ENCODE peak calls at places on chromosomes 3 and 15, in six cellular contexts. C, P, E, J, R and G are unnamed samples.

GRCh38 chr15:48330045-48330840 is 986 bp upstream of the DUT start:
- DNase-seq in C (peak), P (no peak), E (peak), J (no peak), R (peak), G (no peak)

GRCh38 chr3:18127864-18128185 is 297.3 kb downstream of the SATB1 start:
- DNase-seq in C (no peak), P (no peak), E (no peak), J (no peak), R (no peak), G (no peak)

GRCh38 chr15:73897441-73898261 is 24.3 kb downstream of the TBC1D21 start:
- DNase-seq in C (peak), P (peak), E (peak), J (no peak), R (peak), G (peak)

GRCh38 chr3:115248274-115248673 is 101.2 kb upstream of the ZBTB20 start:
- DNase-seq in C (peak), P (no peak), E (peak), J (no peak), R (no peak), G (no peak)

GRCh38 chr3:46297658-46298423 is 55.6 kb downstream of the CCR3 start:
- DNase-seq in C (no peak), P (no peak), E (peak), J (no peak), R (no peak), G (no peak)

GRCh38 chr3:119652306-119653033 is 7.9 kb downstream of the POPDC2 start:
- DNase-seq in C (no peak), P (no peak), E (no peak), J (no peak), R (no peak), G (no peak)

GRCh38 chr3:58639001-58639400 is 27.6 kb downstream of the FAM3D start:
- DNase-seq in C (peak), P (no peak), E (no peak), J (no peak), R (no peak), G (no peak)

GRCh38 chr15:68315035-68315434 is 37.5 kb downstream of the FEM1B start:
- DNase-seq in C (no peak), P (no peak), E (no peak), J (no peak), R (no peak), G (no peak)

GRCh38 chr3:187150186-187150585 is 10.9 kb upstream of the RPL39L start:
- DNase-seq in C (no peak), P (no peak), E (no peak), J (no peak), R (no peak), G (no peak)

GRCh38 chr3:156448300-156448699 is 106.6 kb downstream of the SSR3 start:
- DNase-seq in C (peak), P (peak), E (peak), J (no peak), R (peak), G (no peak)

GRCh38 chr3:72171946-72172345 is 387.0 kb upstream of the PROK2 start:
- DNase-seq in C (peak), P (no peak), E (no peak), J (no peak), R (no peak), G (no peak)

GRCh38 chr3:4943553-4943952 is 35.7 kb upstream of the BHLHE40 start:
- DNase-seq in C (no peak), P (peak), E (no peak), J (no peak), R (no peak), G (no peak)

GRCh38 chr15:87792250-87793030 is 464.1 kb downstream of the NTRK3 start:
- DNase-seq in C (no peak), P (no peak), E (no peak), J (no peak), R (no peak), G (no peak)

GRCh38 chr3:105385179-105385578 is 18.5 kb downstream of the ALCAM start:
- DNase-seq in C (no peak), P (no peak), E (no peak), J (no peak), R (no peak), G (no peak)

GRCh38 chr3:4985330-4986174 is 6.3 kb downstream of the BHLHE40 start:
- DNase-seq in C (peak), P (peak), E (peak), J (no peak), R (no peak), G (no peak)

GRCh38 chr15:98887976-98888375 is 119.6 kb downstream of the PGPEP1L start:
- DNase-seq in C (no peak), P (no peak), E (no peak), J (no peak), R (no peak), G (no peak)

GRCh38 chr3:49609314-49609713 is 55.0 kb downstream of the BSN start:
- DNase-seq in C (no peak), P (no peak), E (no peak), J (no peak), R (no peak), G (no peak)

GRCh38 chr3:46672349-46672695 is 21.2 kb downstream of the ALS2CL start:
- DNase-seq in C (no peak), P (no peak), E (no peak), J (peak), R (no peak), G (no peak)

GRCh38 chr15:72222433-72222832 is 8.6 kb downstream of the PKM start:
- DNase-seq in C (peak), P (no peak), E (peak), J (no peak), R (no peak), G (peak)

GRCh38 chr15:22980189-22981136 is at the start of gene CYFIP1:
- DNase-seq in C (peak), P (peak), E (peak), J (peak), R (peak), G (peak)

GRCh38 chr15:99015677-99016568 is 8.3 kb upstream of the PGPEP1L start:
- DNase-seq in C (no peak), P (no peak), E (no peak), J (peak), R (peak), G (no peak)

GRCh38 chr15:36951747-36952247 is 148.6 kb downstream of the MEIS2 start:
- DNase-seq in C (peak), P (no peak), E (peak), J (no peak), R (peak), G (no peak)

GRCh38 chr3:81602781-81603180 is 158.7 kb downstream of the GBE1 start:
- DNase-seq in C (peak), P (no peak), E (no peak), J (no peak), R (no peak), G (no peak)

GRCh38 chr3:179599531-179599930 is 4.9 kb downstream of the MRPL47 start:
- DNase-seq in C (no peak), P (no peak), E (no peak), J (no peak), R (no peak), G (no peak)

GRCh38 chr3:63967675-63968611 is 55.4 kb downstream of the PSMD6 start:
- DNase-seq in C (peak), P (no peak), E (peak), J (no peak), R (peak), G (no peak)

GRCh38 chr15:101482526-101483371 is 6.8 kb downstream of the PCSK6 start:
- DNase-seq in C (no peak), P (no peak), E (peak), J (no peak), R (no peak), G (no peak)

GRCh38 chr3:130480736-130481135 is 36.2 kb upstream of the COL6A6 start:
- DNase-seq in C (peak), P (peak), E (peak), J (no peak), R (peak), G (peak)

GRCh38 chr15:67892559-67893377 is 52.9 kb upstream of the RNU6-1 start:
- DNase-seq in C (peak), P (no peak), E (no peak), J (no peak), R (no peak), G (no peak)

GRCh38 chr3:118909751-118910150 is 124.9 kb downstream of the IGSF11 start:
- DNase-seq in C (no peak), P (no peak), E (peak), J (no peak), R (no peak), G (no peak)

GRCh38 chr3:85360742-85361387 is 402.1 kb downstream of the CADM2 start:
- DNase-seq in C (peak), P (no peak), E (peak), J (no peak), R (peak), G (peak)

GRCh38 chr15:74384566-74385441 is 17.4 kb upstream of the CYP11A1 start:
- DNase-seq in C (no peak), P (no peak), E (peak), J (no peak), R (no peak), G (no peak)

GRCh38 chr15:48557335-48557734 is 88.2 kb downstream of the FBN1 start:
- DNase-seq in C (peak), P (no peak), E (peak), J (no peak), R (no peak), G (no peak)

GRCh38 chr3:129282727-129283327 is 4.2 kb downstream of the HMCES start:
- DNase-seq in C (peak), P (no peak), E (peak), J (no peak), R (no peak), G (no peak)

GRCh38 chr15:35195649-35196048 is 110.6 kb upstream of the NANOGP8 start:
- DNase-seq in C (no peak), P (no peak), E (no peak), J (no peak), R (no peak), G (no peak)

GRCh38 chr3:171270541-171270940 is 189.7 kb downstream of the TNIK start:
- DNase-seq in C (no peak), P (no peak), E (no peak), J (no peak), R (no peak), G (no peak)

GRCh38 chr3:171266034-171266805 is 194.0 kb downstream of the TNIK start:
- DNase-seq in C (peak), P (no peak), E (no peak), J (no peak), R (no peak), G (no peak)

GRCh38 chr3:171267089-171267488 is 193.1 kb downstream of the TNIK start:
- DNase-seq in C (no peak), P (no peak), E (peak), J (no peak), R (no peak), G (no peak)

GRCh38 chr3:171268677-171269076 is 191.5 kb downstream of the TNIK start:
- DNase-seq in C (peak), P (no peak), E (no peak), J (no peak), R (no peak), G (no peak)

DNA sequence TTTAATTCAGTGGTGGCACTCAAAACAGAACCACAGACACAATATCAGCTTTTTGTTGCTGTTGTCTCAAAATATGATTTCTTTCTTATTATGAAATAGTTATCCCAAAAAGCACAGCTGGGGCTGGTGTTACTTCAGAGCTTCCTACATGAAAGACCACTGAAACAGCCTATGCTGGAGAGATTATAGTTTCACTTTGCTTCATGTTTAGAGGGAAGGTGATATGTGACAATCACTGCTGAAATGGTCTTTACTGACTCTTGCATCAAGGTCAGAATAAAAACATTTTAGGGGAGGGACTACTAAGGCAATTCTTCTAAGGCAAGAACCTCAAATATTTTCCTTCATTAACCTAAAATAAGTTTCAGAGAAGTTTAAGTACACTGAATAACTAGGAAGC is 190.6 kb downstream of the TNIK start:
- DNase-seq in C (peak), P (no peak), E (no peak), J (no peak), R (no peak), G (no peak)
- H3K4me3 ChIP-seq in C (no peak), P (no peak), E (no peak), J (no peak), R (no peak), G (no peak)

GRCh38 chr15:81814882-81815455 is 230.8 kb downstream of the MEX3B start:
- DNase-seq in C (no peak), P (no peak), E (no peak), J (no peak), R (no peak), G (no peak)

GRCh38 chr15:81813215-81813614 is 232.6 kb downstream of the MEX3B start:
- DNase-seq in C (no peak), P (peak), E (no peak), J (no peak), R (no peak), G (no peak)

DNA sequence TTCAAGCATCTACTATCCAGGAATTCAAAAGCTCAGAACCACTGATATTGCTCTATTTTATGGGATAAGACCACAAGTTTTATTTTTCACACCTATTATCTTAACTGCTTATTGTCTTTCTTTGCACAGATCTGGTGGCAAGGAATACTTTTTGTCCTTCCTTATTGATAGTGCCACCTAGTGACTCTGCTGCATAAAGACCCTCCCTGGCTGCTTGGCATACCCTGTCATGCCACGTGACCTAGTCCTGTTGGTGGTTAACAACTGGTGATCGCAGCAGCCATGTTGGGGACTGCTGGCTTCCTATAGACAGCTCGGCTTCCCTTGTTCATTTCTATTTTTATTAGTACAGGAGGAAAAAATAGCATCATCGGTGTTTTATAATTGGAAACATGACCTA is 236.3 kb downstream of the MEX3B start:
- DNase-seq in C (peak), P (peak), E (no peak), J (no peak), R (peak), G (peak)
- TF ChIP-seq CTCF in C (no peak), P (peak), E (no peak), J (no peak), R (peak), G (peak)

DNA sequence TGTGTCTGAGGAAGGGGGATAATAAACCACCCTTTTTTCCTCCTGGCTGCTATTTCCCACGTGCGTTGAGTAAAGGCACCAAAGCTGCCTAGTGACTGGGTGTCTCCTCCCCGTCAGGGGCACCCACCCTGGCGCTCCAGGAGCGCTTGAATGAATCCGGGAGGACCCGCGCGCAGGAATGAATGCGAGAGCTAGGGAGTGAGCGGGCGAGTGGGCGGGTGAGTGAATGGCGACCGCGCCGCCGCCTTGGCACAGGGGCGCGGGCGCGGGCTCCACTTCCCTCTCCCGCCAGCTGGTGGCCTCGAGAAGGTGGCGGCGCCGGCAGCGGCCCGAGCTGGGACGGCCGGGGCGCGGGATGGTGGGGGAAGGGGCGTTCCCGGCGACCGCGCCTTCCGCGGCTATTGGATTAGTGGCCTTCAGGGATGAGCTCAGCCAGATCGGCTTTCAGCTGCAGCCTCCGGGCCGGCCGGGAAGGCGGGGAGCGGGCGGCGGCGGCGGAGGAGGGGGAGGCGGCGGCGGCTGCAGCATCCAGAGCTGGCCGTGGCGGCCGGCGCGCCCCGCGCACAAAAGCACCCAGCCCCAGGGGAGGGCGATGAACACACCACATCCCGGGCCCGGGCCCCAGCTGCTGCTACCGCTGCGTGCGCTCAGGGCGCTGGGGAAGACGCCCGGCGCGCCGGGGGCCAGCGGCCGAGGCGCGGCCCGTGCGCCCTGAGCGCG is at the start of gene SPSB4:
- DNase-seq in C (peak), P (peak), E (peak), J (peak), R (peak), G (no peak)
- H3K4me3 ChIP-seq in C (no peak), P (peak), E (peak), J (peak), R (peak), G (no peak)

DNA sequence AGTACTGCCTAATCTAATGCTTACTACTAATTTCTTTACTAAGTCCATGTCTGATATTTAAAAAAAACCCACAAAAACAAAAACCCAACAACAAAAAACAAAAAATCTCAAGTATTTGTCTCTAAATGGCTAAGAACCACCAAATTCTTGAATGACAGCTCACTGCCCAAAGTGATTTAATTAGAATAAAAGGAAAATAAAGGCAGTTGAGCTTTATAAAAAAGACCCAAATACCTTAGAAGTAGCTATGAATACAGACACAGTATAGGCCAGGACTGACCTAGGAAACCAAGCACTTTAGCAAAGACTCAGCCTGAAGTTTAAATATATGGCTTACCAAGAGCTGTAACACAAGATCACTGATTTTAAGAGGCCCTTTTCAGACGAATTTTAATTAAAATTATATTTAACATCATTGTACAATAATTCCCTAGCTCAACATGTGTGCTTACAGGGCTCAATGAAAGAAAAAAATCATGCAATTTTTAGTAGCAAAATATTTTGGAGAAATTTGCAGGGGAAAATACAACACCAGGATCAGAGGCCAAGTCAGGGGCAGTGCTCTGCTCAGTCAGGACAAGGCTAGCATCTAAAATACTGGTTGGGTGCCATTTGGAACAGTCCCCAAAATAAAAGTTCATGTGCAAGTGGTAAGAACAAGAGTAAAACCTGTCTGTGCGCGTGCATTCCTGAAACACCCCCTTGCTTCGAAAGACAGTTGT is 24.8 kb downstream of the UQCC5 start:
- DNase-seq in C (no peak), P (no peak), E (no peak), J (no peak), R (no peak), G (no peak)
- TF ChIP-seq CTCF in C (no peak), P (no peak), E (no peak), J (no peak), R (no peak), G (no peak)

DNA sequence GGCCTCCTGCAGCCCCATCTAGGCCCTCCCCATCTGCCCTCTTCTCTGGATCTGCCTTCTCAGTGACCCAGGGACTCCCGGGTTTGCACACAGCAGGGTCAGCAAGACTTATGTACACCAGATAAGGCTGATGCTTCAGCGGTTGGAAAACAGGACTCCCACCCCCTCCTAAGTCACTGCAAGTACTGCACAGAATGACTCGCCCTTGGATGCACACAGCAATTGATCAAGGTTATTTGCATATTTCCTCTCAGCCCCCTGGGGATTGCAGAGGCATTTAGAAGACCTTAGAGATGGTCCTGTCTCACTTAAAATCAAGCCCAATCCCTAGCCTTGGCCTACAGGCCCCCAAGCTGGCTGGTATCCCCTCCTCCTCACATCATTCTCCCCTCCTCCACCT is 8.9 kb downstream of the ACAN start:
- DNase-seq in C (no peak), P (no peak), E (no peak), J (no peak), R (no peak), G (no peak)
- H3K4me3 ChIP-seq in C (no peak), P (no peak), E (no peak), J (no peak), R (no peak), G (no peak)

DNA sequence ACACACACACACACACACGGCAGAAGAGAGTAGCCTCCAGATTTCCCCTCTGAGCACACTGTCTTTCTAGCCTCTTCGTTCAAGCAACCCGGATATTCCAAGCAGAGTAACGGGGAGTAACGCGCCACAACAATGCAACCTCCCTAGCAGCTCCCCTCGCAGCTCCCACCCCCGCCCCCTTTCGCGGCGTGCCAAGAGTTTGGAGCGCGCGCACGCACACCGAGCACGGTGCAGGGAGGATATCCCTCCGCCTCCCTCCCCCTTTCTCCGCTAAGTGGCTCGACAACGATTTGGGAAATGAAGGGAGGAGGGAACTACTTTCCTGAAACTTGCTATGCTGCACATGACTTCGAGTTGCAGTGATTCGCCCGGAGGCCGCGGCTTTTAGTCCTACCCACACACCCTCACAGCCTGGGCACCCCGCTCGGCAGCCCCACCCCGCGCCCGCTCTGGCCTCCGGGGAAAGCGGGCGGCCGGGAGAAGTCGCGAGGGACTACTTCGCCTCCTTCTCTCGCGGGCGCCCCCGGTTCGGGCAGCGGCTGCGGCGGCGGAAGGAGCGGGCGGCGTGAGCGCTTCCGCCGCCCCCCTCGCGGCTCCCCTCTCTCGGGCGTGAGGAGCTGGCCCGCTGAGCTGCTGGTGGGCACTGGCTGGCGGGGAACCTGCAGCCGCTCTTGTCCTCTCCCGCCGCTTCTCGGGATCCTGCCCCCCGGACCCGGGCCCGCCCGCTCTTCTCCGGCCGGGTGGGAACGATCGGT is 733 bp upstream of the SPRED1 start:
- DNase-seq in C (peak), P (peak), E (peak), J (peak), R (peak), G (peak)
- TF ChIP-seq CTCF in C (no peak), P (no peak), E (no peak), J (no peak), R (no peak), G (no peak)